ENCODE peak calls at places on chromosome 9, in ten cellular contexts. T, O, H, E, G, A, R, I, P and B are unnamed samples.

GRCh38 chr9:127796899-127797370 is 5.7 kb upstream of the FPGS start:
- DNase-seq in T (no peak), O (no peak), H (no peak), E (no peak), G (no peak), A (no peak), R (no peak), I (peak; percentile 62), P (no peak), B (no peak)

GRCh38 chr9:96087669-96088299 is 212.3 kb downstream of the ERCC6L2 start:
- DNase-seq in T (no peak), O (no peak), H (no peak), E (no peak), G (no peak), A (no peak), R (no peak), I (no peak), P (no peak), B (no peak)

GRCh38 chr9:83339435-83339834 is 198.8 kb downstream of the FRMD3 start:
- DNase-seq in T (no peak), O (no peak), H (no peak), E (no peak), G (no peak), A (no peak), R (no peak), I (peak; percentile 71), P (no peak), B (no peak)

GRCh38 chr9:93305497-93306020 is 121.6 kb downstream of the WNK2 start:
- DNase-seq in T (no peak), O (no peak), H (no peak), E (no peak), G (no peak), A (no peak), R (no peak), I (no peak), P (no peak), B (no peak)

GRCh38 chr9:37144762-37145161 is 24.4 kb downstream of the ZCCHC7 start:
- DNase-seq in T (no peak), O (peak; percentile 59), H (no peak), E (no peak), G (no peak), A (no peak), R (no peak), I (peak; percentile 71), P (no peak), B (peak; percentile 15)

GRCh38 chr9:110752766-110753165 is 84.2 kb downstream of the MUSK start:
- DNase-seq in T (no peak), O (no peak), H (no peak), E (no peak), G (no peak), A (no peak), R (no peak), I (peak; percentile 99), P (peak; percentile 97), B (no peak)

GRCh38 chr9:75866273-75866871 is 24.1 kb upstream of the PCSK5 start:
- DNase-seq in T (no peak), O (peak; percentile 68), H (peak; percentile 3), E (peak; percentile 2), G (no peak), A (peak; percentile 11), R (no peak), I (peak; percentile 44), P (peak; percentile 71), B (peak; percentile 27)

GRCh38 chr9:105027082-105027481 is 99.1 kb upstream of the ABCA1 start:
- DNase-seq in T (no peak), O (no peak), H (no peak), E (no peak), G (no peak), A (no peak), R (no peak), I (no peak), P (no peak), B (no peak)

GRCh38 chr9:95516736-95517558 is at the start of gene PTCH1:
- DNase-seq in T (no peak), O (no peak), H (peak; percentile 28), E (no peak), G (no peak), A (no peak), R (peak; percentile 81), I (peak; percentile 46), P (peak; percentile 55), B (no peak)

GRCh38 chr9:118395415-118395814 is 691.2 kb downstream of the TLR4 start:
- DNase-seq in T (no peak), O (no peak), H (no peak), E (no peak), G (no peak), A (no peak), R (no peak), I (no peak), P (no peak), B (no peak)

GRCh38 chr9:83379045-83379444 is 159.2 kb downstream of the FRMD3 start:
- DNase-seq in T (no peak), O (no peak), H (no peak), E (no peak), G (no peak), A (no peak), R (no peak), I (no peak), P (no peak), B (no peak)